ENCODE peak calls at places on chromosome 12, in five cellular contexts. One of them, this sample, is unnamed. For H3K4me1, the result is how much of the 10 kb centered on the place peaks cover.

GRCh38 chr12:71060426-71060825 is 97.4 kb downstream of the TSPAN8 start:
- DNase-seq in gastrocnemius medialis: no peak
- DNase-seq in heart right ventricle: no peak
- DNase-seq in A549: no peak
- DNase-seq in GM23338: no peak
- DNase-seq in this sample: no peak

GRCh38 chr12:27233814-27234213 is 10.3 kb upstream of the STK38L start:
- DNase-seq in heart right ventricle: no peak
- DNase-seq in GM23338: peak
- DNase-seq in gastrocnemius medialis: no peak
- DNase-seq in A549: no peak
- DNase-seq in this sample: no peak

GRCh38 chr12:4271433-4272013 is 2.0 kb upstream of the CCND2 start:
- DNase-seq in A549: no peak
- DNase-seq in heart right ventricle: no peak
- DNase-seq in GM23338: peak
- DNase-seq in gastrocnemius medialis: no peak
- DNase-seq in this sample: no peak

GRCh38 chr12:69932154-69932553 is 107.1 kb downstream of the MYRFL start:
- DNase-seq in GM23338: peak
- DNase-seq in gastrocnemius medialis: no peak
- DNase-seq in heart right ventricle: no peak
- DNase-seq in A549: no peak
- DNase-seq in this sample: no peak

GRCh38 chr12:119869720-119870119 is 7.4 kb downstream of the CIT start:
- DNase-seq in GM23338: no peak
- DNase-seq in A549: peak
- DNase-seq in gastrocnemius medialis: no peak
- DNase-seq in heart right ventricle: no peak
- DNase-seq in this sample: peak

GRCh38 chr12:75727577-75727976 is 216.2 kb upstream of the KRR1 start:
- DNase-seq in heart right ventricle: no peak
- DNase-seq in GM23338: peak
- DNase-seq in A549: no peak
- DNase-seq in gastrocnemius medialis: no peak
- DNase-seq in this sample: no peak

GRCh38 chr12:65882504-65882903 is 58.2 kb downstream of the HMGA2 start:
- DNase-seq in heart right ventricle: no peak
- DNase-seq in GM23338: no peak
- DNase-seq in A549: no peak
- DNase-seq in gastrocnemius medialis: no peak
- DNase-seq in this sample: no peak

GRCh38 chr12:90978117-90978770 is 23.3 kb upstream of the CCER1 start:
- DNase-seq in gastrocnemius medialis: no peak
- DNase-seq in heart right ventricle: no peak
- DNase-seq in GM23338: peak
- DNase-seq in A549: peak
- DNase-seq in this sample: no peak

GRCh38 chr12:80892597-80893445 is 44.9 kb downstream of the LIN7A start:
- DNase-seq in GM23338: no peak
- DNase-seq in gastrocnemius medialis: no peak
- DNase-seq in heart right ventricle: no peak
- DNase-seq in A549: no peak
- DNase-seq in this sample: no peak

GRCh38 chr12:6941267-6941666 is 2.3 kb upstream of the RNU7-1 start:
- DNase-seq in heart right ventricle: peak
- DNase-seq in A549: no peak
- DNase-seq in gastrocnemius medialis: no peak
- DNase-seq in GM23338: no peak
- DNase-seq in this sample: peak

GRCh38 chr12:6788972-6789905 is at the start of gene CD4:
- DNase-seq in gastrocnemius medialis: peak
- DNase-seq in GM23338: peak
- DNase-seq in heart right ventricle: peak
- DNase-seq in A549: no peak
- DNase-seq in this sample: peak

GRCh38 chr12:9079082-9079481 is 36.6 kb downstream of the A2M start:
- DNase-seq in gastrocnemius medialis: no peak
- DNase-seq in A549: no peak
- DNase-seq in heart right ventricle: no peak
- DNase-seq in GM23338: no peak
- DNase-seq in this sample: no peak

GRCh38 chr12:106898001-106898966 is 57.4 kb upstream of the TMEM263 start:
- DNase-seq in gastrocnemius medialis: no peak
- DNase-seq in heart right ventricle: no peak
- DNase-seq in GM23338: no peak
- DNase-seq in A549: no peak
- DNase-seq in this sample: no peak

GRCh38 chr12:124695861-124696260 is 128.4 kb upstream of the NCOR2 start:
- DNase-seq in heart right ventricle: no peak
- DNase-seq in GM23338: no peak
- DNase-seq in gastrocnemius medialis: no peak
- DNase-seq in A549: no peak
- DNase-seq in this sample: no peak

GRCh38 chr12:131855521-131856142 is 27.4 kb downstream of the MMP17 start:
- DNase-seq in gastrocnemius medialis: no peak
- DNase-seq in A549: no peak
- DNase-seq in GM23338: no peak
- DNase-seq in heart right ventricle: no peak
- DNase-seq in this sample: no peak

GRCh38 chr12:93518725-93519124 is 51.4 kb downstream of the MRPL42 start:
- DNase-seq in heart right ventricle: no peak
- DNase-seq in gastrocnemius medialis: no peak
- DNase-seq in GM23338: no peak
- DNase-seq in A549: no peak
- DNase-seq in this sample: no peak

GRCh38 chr12:132327351-132328171 is 1.8 kb downstream of the GALNT9 start:
- DNase-seq in gastrocnemius medialis: peak
- DNase-seq in heart right ventricle: no peak
- DNase-seq in A549: peak
- DNase-seq in GM23338: no peak
- DNase-seq in this sample: peak

GRCh38 chr12:26514364-26514763 is 318.6 kb downstream of the ITPR2 start:
- DNase-seq in GM23338: no peak
- DNase-seq in gastrocnemius medialis: no peak
- DNase-seq in heart right ventricle: no peak
- DNase-seq in A549: no peak
- DNase-seq in this sample: no peak

GRCh38 chr12:113684053-113684907 is 212.6 kb upstream of the LHX5 start:
- DNase-seq in A549: no peak
- DNase-seq in GM23338: peak
- DNase-seq in gastrocnemius medialis: no peak
- DNase-seq in heart right ventricle: no peak
- DNase-seq in this sample: no peak

GRCh38 chr12:57614178-57614947 is 3.1 kb downstream of the ARHGEF25 start:
- DNase-seq in GM23338: peak
- DNase-seq in gastrocnemius medialis: no peak
- DNase-seq in A549: peak
- DNase-seq in heart right ventricle: peak
- DNase-seq in this sample: no peak

GRCh38 chr12:120110550-120111501 is 5.7 kb downstream of the RAB35 start:
- DNase-seq in A549: no peak
- DNase-seq in heart right ventricle: peak
- DNase-seq in GM23338: peak
- DNase-seq in gastrocnemius medialis: peak
- DNase-seq in this sample: peak

GRCh38 chr12:109174468-109174867 is 58.1 kb downstream of the ACACB start:
- DNase-seq in A549: no peak
- DNase-seq in gastrocnemius medialis: no peak
- DNase-seq in GM23338: no peak
- DNase-seq in heart right ventricle: no peak
- DNase-seq in this sample: no peak

GRCh38 chr12:91620949-91621348 is 438.3 kb upstream of the DCN start:
- DNase-seq in heart right ventricle: no peak
- DNase-seq in GM23338: no peak
- DNase-seq in gastrocnemius medialis: no peak
- DNase-seq in A549: no peak
- DNase-seq in this sample: no peak

GRCh38 chr12:122080149-122081107 is 1.9 kb downstream of the MLXIP start:
- DNase-seq in gastrocnemius medialis: peak
- DNase-seq in GM23338: peak
- DNase-seq in heart right ventricle: no peak
- DNase-seq in A549: peak
- DNase-seq in this sample: peak

GRCh38 chr12:75641031-75641780 is 129.8 kb upstream of the KRR1 start:
- DNase-seq in gastrocnemius medialis: no peak
- DNase-seq in A549: peak
- DNase-seq in GM23338: no peak
- DNase-seq in heart right ventricle: no peak
- DNase-seq in this sample: no peak

GRCh38 chr12:113591480-113591971 is 119.9 kb upstream of the LHX5 start:
- DNase-seq in GM23338: peak
- DNase-seq in A549: peak
- DNase-seq in gastrocnemius medialis: no peak
- DNase-seq in heart right ventricle: no peak
- DNase-seq in this sample: no peak

GRCh38 chr12:6392499-6392898 is 8.5 kb downstream of the LTBR start:
- DNase-seq in GM23338: no peak
- DNase-seq in gastrocnemius medialis: no peak
- DNase-seq in heart right ventricle: no peak
- DNase-seq in A549: no peak
- DNase-seq in this sample: no peak

GRCh38 chr12:46084666-46085631 is 94.6 kb upstream of the SCAF11 start:
- DNase-seq in GM23338: peak
- DNase-seq in gastrocnemius medialis: no peak
- DNase-seq in A549: no peak
- DNase-seq in heart right ventricle: no peak
- DNase-seq in this sample: no peak

GRCh38 chr12:3365416-3366385 is 125.3 kb upstream of the PRMT8 start:
- DNase-seq in gastrocnemius medialis: no peak
- DNase-seq in A549: peak
- DNase-seq in GM23338: peak
- DNase-seq in heart right ventricle: peak
- DNase-seq in this sample: no peak

GRCh38 chr12:19760611-19761010 is 321.3 kb downstream of the AEBP2 start:
- DNase-seq in GM23338: no peak
- DNase-seq in A549: no peak
- DNase-seq in gastrocnemius medialis: no peak
- DNase-seq in heart right ventricle: no peak
- DNase-seq in this sample: no peak

GRCh38 chr12:6921996-6922935 is 5.5 kb upstream of the ATN1 start:
- DNase-seq in GM23338: no peak
- DNase-seq in gastrocnemius medialis: no peak
- DNase-seq in A549: no peak
- DNase-seq in heart right ventricle: no peak
- DNase-seq in this sample: no peak

GRCh38 chr12:93776581-93777018 is 99.4 kb downstream of the CRADD start:
- DNase-seq in GM23338: no peak
- DNase-seq in gastrocnemius medialis: no peak
- DNase-seq in A549: no peak
- DNase-seq in heart right ventricle: no peak
- DNase-seq in this sample: no peak

GRCh38 chr12:76144253-76144564 is 59.7 kb upstream of the NAP1L1 start:
- DNase-seq in A549: no peak
- DNase-seq in heart right ventricle: no peak
- DNase-seq in gastrocnemius medialis: no peak
- DNase-seq in GM23338: no peak
- DNase-seq in this sample: no peak

GRCh38 chr12:34387711-34388635 is 365.7 kb downstream of the ALG10 start:
- DNase-seq in A549: no peak
- DNase-seq in gastrocnemius medialis: no peak
- DNase-seq in GM23338: no peak
- DNase-seq in heart right ventricle: no peak
- DNase-seq in this sample: no peak

GRCh38 chr12:29743801-29744200 is 39.9 kb downstream of the TMTC1 start:
- DNase-seq in A549: no peak
- DNase-seq in heart right ventricle: no peak
- DNase-seq in GM23338: peak
- DNase-seq in gastrocnemius medialis: peak
- DNase-seq in this sample: no peak

GRCh38 chr12:4107436-4107878 is 166.1 kb upstream of the CCND2 start:
- DNase-seq in heart right ventricle: no peak
- DNase-seq in gastrocnemius medialis: no peak
- DNase-seq in GM23338: peak
- DNase-seq in A549: peak
- DNase-seq in this sample: no peak

GRCh38 chr12:119700078-119700477 is 32.1 kb downstream of the PRKAB1 start:
- DNase-seq in GM23338: no peak
- DNase-seq in gastrocnemius medialis: no peak
- DNase-seq in heart right ventricle: no peak
- DNase-seq in A549: no peak
- DNase-seq in this sample: no peak

GRCh38 chr12:43282106-43282505 is 269.9 kb downstream of the ADAMTS20 start:
- DNase-seq in gastrocnemius medialis: no peak
- DNase-seq in GM23338: no peak
- DNase-seq in A549: no peak
- DNase-seq in heart right ventricle: no peak
- DNase-seq in this sample: no peak
- TF ChIP-seq CTCF in gastrocnemius medialis: no peak
- TF ChIP-seq CTCF in GM23338: no peak
- TF ChIP-seq CTCF in A549: peak
- TF ChIP-seq CTCF in heart right ventricle: peak
- TF ChIP-seq CTCF in this sample: peak

DNA sequence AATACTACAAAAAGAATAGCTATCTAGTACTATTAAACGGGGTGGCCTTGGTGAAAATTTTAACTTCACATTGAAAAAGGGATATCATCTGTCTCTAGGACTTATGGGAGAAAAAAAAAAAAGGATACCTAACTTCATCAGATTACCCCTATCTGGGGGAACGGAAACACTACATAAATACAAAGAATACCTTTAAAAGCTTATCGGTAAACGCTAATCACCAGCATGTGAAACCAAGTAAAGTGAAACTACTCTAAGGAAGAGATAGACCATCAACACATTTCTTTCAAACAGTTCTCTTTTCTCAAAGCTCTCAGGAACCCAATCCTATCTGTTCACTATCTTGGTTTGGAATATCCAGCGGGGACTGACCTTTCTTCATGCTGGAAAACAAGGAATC is 3.5 kb downstream of the KICS2 start:
- DNase-seq in GM23338: no peak
- DNase-seq in gastrocnemius medialis: no peak
- DNase-seq in heart right ventricle: no peak
- DNase-seq in A549: no peak
- DNase-seq in this sample: no peak
- H3K4me1 ChIP-seq in GM23338: under half
- H3K4me1 ChIP-seq in gastrocnemius medialis: under half
- H3K4me1 ChIP-seq in heart right ventricle: under half
- H3K4me1 ChIP-seq in A549: under half
- H3K4me1 ChIP-seq in this sample: under half

DNA sequence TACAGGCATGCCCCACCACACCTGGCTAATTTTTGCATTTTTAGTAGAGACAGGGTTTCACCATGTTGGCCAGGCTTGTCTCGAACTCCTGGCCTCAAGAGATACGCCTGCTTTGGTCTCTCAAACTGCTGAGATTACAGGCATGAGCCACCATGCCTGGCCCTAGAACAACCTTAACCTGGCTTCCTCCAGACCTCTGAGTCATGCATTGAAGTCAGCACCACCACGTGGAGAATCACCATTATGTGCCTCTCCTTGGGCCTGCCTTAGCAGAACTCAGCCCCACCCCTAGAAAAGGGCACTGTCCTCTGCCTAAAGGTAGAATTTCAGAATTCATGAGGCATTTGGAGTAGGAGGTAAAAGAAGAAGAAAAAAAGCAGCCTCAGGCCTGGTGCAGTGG is 49.0 kb downstream of the LIMA1 start:
- DNase-seq in A549: no peak
- DNase-seq in heart right ventricle: no peak
- DNase-seq in gastrocnemius medialis: no peak
- DNase-seq in GM23338: peak
- DNase-seq in this sample: no peak
- H3K27ac ChIP-seq in A549: peak
- H3K27ac ChIP-seq in heart right ventricle: no peak
- H3K27ac ChIP-seq in gastrocnemius medialis: no peak
- H3K27ac ChIP-seq in GM23338: peak
- H3K27ac ChIP-seq in this sample: no peak

GRCh38 chr12:86186449-86186848 is 69.7 kb downstream of the MGAT4C start:
- DNase-seq in A549: no peak
- DNase-seq in gastrocnemius medialis: no peak
- DNase-seq in GM23338: peak
- DNase-seq in heart right ventricle: no peak
- DNase-seq in this sample: no peak
- TF ChIP-seq CTCF in A549: no peak
- TF ChIP-seq CTCF in gastrocnemius medialis: no peak
- TF ChIP-seq CTCF in GM23338: peak
- TF ChIP-seq CTCF in heart right ventricle: no peak
- TF ChIP-seq CTCF in this sample: no peak

This sample was measured in psoas muscle.